ENCODE peak calls at places on chromosomes 16 and 17, in six cellular contexts. D is HCT116, S is SK-N-SH, Y is H1, E is K562, M is GM12878. T is an unnamed sample.
A peak's percentile ranks its signal among the peaks of the same experiment; 100 is the strongest.

GRCh38 chr17:30831257-30831656 is 509 bp upstream of the ATAD5 start:
- DNase-seq in D (no peak), S (peak; percentile 30), Y (no peak), E (peak; percentile 22), M (no peak), T (no peak)

GRCh38 chr17:82350182-82351030 is 8.6 kb upstream of the TEX19 start:
- DNase-seq in D (peak; percentile 56), S (no peak), Y (no peak), E (peak; percentile 46), M (no peak), T (no peak)

GRCh38 chr16:19841184-19841583 is 43.5 kb downstream of the GPRC5B start:
- DNase-seq in D (no peak), S (no peak), Y (no peak), E (no peak), M (no peak), T (no peak)

GRCh38 chr17:76281573-76282371 is 16.6 kb downstream of the UBALD2 start:
- DNase-seq in D (no peak), S (no peak), Y (no peak), E (no peak), M (no peak), T (no peak)

GRCh38 chr17:67435122-67435521 is 58.0 kb downstream of the PITPNC1 start:
- DNase-seq in D (no peak), S (no peak), Y (no peak), E (no peak), M (no peak), T (peak; percentile 10)

GRCh38 chr16:88805340-88805715 is 1.7 kb downstream of the CDT1 start:
- DNase-seq in D (no peak), S (no peak), Y (no peak), E (no peak), M (no peak), T (no peak)

GRCh38 chr17:18259621-18260331 is 686 bp upstream of the MIEF2 start:
- DNase-seq in D (peak; percentile 56), S (peak; percentile 32), Y (no peak), E (no peak), M (no peak), T (peak; percentile 34)

GRCh38 chr17:82810644-82811430 is 29.0 kb downstream of the ZNF750 start:
- DNase-seq in D (no peak), S (no peak), Y (no peak), E (no peak), M (no peak), T (no peak)

GRCh38 chr16:19102187-19102872 is 11.4 kb upstream of the ITPRIPL2 start:
- DNase-seq in D (no peak), S (no peak), Y (no peak), E (no peak), M (no peak), T (no peak)

GRCh38 chr17:3888343-3889171 is 4.3 kb downstream of the CAMKK1 start:
- DNase-seq in D (peak; percentile 72), S (no peak), Y (peak; percentile 70), E (peak; percentile 83), M (no peak), T (no peak)

GRCh38 chr16:1019234-1019933 is 37.8 kb downstream of the SOX8 start:
- DNase-seq in D (no peak), S (peak; percentile 85), Y (no peak), E (no peak), M (no peak), T (no peak)

DNA sequence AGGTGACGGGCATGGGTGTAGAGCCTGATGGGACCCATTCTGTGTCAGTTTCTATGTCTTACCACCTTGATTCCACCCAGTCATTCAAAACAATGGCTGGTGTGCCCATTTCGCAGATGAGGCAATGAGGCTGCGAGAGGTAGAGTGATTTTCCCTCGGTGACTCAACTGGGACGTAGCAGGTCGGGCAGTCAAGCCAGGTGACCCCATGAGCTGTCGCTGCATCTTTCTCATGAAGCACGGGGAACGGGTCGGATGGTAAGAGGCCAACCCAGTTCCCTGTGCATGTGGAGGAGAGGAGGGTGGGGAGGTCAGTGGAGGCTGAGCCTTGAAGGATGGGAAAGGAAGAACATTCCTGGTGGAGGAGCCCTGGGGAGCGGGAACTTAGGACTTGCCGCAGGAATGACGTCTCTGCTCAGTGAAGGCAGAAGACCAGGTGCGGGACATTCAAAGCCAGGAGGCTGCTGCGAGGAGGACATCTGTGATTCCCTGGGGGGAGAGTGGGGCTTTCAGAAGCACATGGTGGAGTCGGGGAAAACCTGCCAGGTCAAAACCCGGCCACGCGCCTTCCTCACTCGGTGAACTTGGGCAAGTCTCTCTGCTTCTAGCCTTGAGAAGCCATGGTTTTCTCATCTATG is 1.1 kb downstream of the IL21R start:
- DNase-seq in D (no peak), S (no peak), Y (no peak), E (no peak), M (no peak), T (no peak)
- TF ChIP-seq JUND in D (no peak), S (no peak), Y (no peak), E (no peak), M (no peak), T (no peak)

DNA sequence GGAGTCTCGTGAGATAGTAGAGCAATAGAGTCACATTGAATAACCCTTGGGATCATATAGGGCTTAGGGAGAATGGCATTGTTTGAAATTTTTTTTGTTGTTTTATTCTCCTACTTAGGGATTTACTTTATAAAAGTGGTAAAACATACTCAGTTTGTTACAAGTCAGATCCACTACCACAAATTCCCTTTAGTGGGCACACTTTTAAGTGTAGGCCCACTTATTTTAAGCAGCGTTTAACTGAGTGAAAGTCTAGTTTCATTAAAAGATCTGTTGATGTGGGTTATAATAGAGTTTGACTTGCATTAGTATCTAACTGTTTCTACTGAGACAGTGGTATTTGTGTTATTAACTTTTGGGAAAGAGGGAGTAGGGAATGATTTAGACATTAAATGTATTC is 49.3 kb downstream of the USP10 start:
- DNase-seq in D (no peak), S (no peak), Y (no peak), E (no peak), M (no peak), T (no peak)
- TF ChIP-seq CTCF in D (no peak), S (peak; percentile 51), Y (no peak), E (no peak), M (no peak), T (no peak)

DNA sequence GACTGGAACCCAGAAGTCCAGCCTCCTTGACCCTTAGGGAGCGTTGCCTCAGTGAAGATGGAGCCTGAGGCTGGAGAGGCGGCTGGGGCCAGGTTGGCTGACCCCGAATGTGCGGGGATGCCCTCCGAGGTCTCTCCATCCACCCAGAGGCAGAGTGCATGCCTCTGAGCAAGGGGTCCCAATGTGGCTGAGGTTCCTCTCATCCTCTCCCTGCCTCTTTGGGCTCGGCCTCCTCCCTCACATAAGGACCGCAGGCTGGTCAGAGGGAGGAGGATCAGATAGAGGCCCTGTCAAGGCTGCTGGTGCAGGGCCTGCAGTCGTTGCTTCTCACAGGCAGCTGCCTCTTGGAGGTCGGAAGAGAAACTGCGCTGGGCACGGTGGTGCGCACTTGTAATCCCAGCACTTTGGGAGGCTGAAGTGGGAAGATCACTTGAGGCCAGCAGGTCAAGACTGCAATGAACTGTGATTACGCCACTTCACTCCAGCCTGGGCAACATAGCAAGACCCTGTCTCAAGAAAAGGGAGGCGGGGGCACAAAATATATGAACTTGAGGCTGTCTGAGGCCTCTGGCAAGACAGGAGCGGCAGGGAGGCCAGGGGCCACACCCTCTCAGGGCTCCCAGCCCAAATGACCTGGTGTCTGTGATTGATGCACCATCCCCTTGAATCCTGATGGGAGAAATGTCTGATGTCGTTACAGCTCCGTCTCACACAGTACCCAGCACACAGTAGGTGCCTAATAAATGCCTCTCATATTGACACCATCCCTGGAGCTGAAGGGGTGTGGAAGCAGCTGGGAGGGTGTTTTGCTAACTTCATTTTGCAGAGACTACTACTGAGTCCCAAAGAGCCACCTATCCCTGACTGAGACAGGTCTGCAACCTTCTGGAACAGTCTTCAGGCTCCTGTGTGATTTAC is 220.1 kb upstream of the GSE1 start:
- DNase-seq in D (no peak), S (no peak), Y (peak; percentile 43), E (no peak), M (no peak), T (no peak)
- TF ChIP-seq JUND in D (no peak), S (no peak), Y (no peak), E (no peak), M (no peak), T (no peak)

DNA sequence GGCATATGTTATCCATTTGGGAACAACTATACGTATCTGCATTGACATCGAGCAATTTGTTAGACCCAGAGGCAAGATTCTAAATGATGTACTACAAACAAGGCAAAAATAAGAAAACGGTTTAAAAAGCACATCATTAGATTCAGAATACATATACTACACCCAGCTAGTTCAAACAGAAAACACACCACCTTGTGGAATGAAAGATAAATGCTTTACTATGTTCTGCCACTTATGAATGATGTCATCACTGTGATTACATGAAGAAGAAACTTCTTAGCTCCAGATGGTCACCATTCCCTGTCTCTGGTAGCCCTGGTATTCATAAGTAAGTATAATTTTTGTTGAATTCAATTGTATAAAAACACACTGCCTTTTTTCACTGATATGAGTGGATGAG is 7.8 kb downstream of the NACA2 start:
- DNase-seq in D (peak; percentile 65), S (peak; percentile 79), Y (no peak), E (peak; percentile 33), M (no peak), T (peak; percentile 74)
- TF ChIP-seq CTCF in D (peak; percentile 44), S (peak; percentile 70), Y (no peak), E (peak; percentile 29), M (peak; percentile 31), T (peak; percentile 55)

GRCh38 chr17:43031666-43032065 is 6.6 kb downstream of the RND2 start:
- DNase-seq in D (no peak), S (no peak), Y (no peak), E (no peak), M (no peak), T (no peak)

GRCh38 chr17:43034623-43035293 is 9.7 kb downstream of the RND2 start:
- DNase-seq in D (no peak), S (peak; percentile 52), Y (no peak), E (no peak), M (no peak), T (no peak)

GRCh38 chr17:43030137-43030767 is 5.2 kb downstream of the RND2 start:
- DNase-seq in D (no peak), S (no peak), Y (no peak), E (no peak), M (no peak), T (no peak)

GRCh38 chr17:43039646-43040045 is 14.6 kb downstream of the RND2 start:
- DNase-seq in D (no peak), S (no peak), Y (no peak), E (no peak), M (no peak), T (no peak)

DNA sequence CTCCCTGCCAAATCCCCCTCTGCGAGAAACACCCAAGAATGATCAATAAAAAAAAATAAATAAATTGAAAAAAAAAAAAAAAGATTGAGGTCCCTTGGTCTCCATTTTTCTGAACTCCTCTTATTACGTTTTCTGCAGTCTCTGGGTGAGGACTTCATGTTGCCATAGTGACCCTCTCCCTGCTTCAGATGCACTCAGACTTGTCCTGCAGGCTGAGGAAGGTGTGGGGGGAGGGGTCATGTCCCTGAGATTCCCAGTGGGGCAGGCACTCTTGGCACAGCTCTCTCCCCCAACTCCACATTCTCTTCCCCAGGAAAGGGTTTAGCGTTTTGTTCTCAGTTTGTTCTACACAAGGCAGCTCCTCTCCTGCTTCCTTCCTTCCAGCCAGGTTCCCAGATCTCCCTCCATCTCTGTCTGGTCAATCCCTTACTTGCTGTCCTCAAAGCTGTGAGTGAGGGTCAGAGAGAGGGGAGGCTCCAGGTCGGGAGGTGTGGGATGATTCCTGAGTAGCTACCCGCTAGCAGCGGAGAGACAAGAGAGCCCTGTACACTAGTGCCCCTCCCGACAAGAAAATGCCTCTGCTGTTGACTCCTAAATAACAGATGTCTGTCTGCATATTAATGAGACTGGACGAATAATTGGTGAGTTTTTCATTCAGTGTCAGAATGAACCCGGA is 9.1 kb downstream of the RND2 start:
- DNase-seq in D (no peak), S (peak; percentile 50), Y (no peak), E (no peak), M (no peak), T (no peak)
- TF ChIP-seq JUND in D (no peak), S (no peak), Y (no peak), E (no peak), M (no peak), T (no peak)